ENCODE peak calls at places on chromosomes 12 and 14, in seven cellular contexts. D, N, H, Y, L, K and T are unnamed samples.

GRCh38 chr12:21865846-21866245 is 75.4 kb downstream of the ABCC9 start:
- DNase-seq in H (no peak), Y (no peak), L (no peak), N (no peak), K (no peak), D (no peak), T (no peak)

GRCh38 chr12:92340441-92341332 is 195.0 kb upstream of the BTG1 start:
- DNase-seq in K (no peak), Y (no peak), L (no peak), D (no peak), N (no peak), H (no peak), T (no peak)

GRCh38 chr14:94356379-94357056 is 31.9 kb downstream of the SERPINA1 start:
- DNase-seq in Y (no peak), K (no peak), L (no peak), N (no peak), H (no peak), D (no peak), T (no peak)

GRCh38 chr14:90649096-90649495 is 167.1 kb downstream of the TTC7B start:
- DNase-seq in Y (no peak), L (no peak), K (no peak), D (no peak), H (no peak), N (no peak), T (no peak)

GRCh38 chr14:47863441-47863840 is 188.0 kb upstream of the MDGA2 start:
- DNase-seq in L (no peak), Y (no peak), D (no peak), K (no peak), N (no peak), H (no peak), T (no peak)

GRCh38 chr12:14982986-14983385 is 10.1 kb downstream of the PDE6H start:
- DNase-seq in K (no peak), Y (no peak), L (no peak), N (no peak), D (no peak), H (no peak), T (no peak)

GRCh38 chr14:91135039-91135438 is 21.2 kb downstream of the DGLUCY start:
- DNase-seq in K (no peak), H (no peak), D (no peak), Y (no peak), N (no peak), L (no peak), T (no peak)

GRCh38 chr12:27316947-27317346 is 15.7 kb upstream of the BMAL2 start:
- DNase-seq in D (no peak), Y (no peak), N (no peak), H (no peak), K (no peak), L (no peak), T (no peak)

GRCh38 chr12:119363037-119363436 is 28.5 kb downstream of the CCDC60 start:
- DNase-seq in H (no peak), K (no peak), N (no peak), L (no peak), Y (no peak), D (no peak), T (no peak)

GRCh38 chr12:24679135-24679534 is 269.8 kb downstream of the BCAT1 start:
- DNase-seq in Y (no peak), K (no peak), L (no peak), N (no peak), H (no peak), D (no peak), T (no peak)

GRCh38 chr14:50906326-50906725 is 34.5 kb downstream of the ABHD12B start:
- DNase-seq in H (no peak), L (no peak), Y (no peak), D (no peak), N (no peak), K (no peak), T (no peak)

GRCh38 chr12:33357181-33357580 is 82.4 kb downstream of the SYT10 start:
- DNase-seq in D (no peak), L (no peak), N (no peak), Y (no peak), H (no peak), K (no peak), T (no peak)

GRCh38 chr14:91164676-91165075 is 50.8 kb downstream of the DGLUCY start:
- DNase-seq in N (no peak), K (no peak), D (no peak), H (no peak), Y (no peak), L (no peak), T (no peak)

GRCh38 chr12:71157601-71158233 is at the start of gene TSPAN8:
- DNase-seq in N (no peak), Y (no peak), H (no peak), D (no peak), K (no peak), L (no peak), T (no peak)

GRCh38 chr12:106141452-106141851 is 2.7 kb upstream of the NUAK1 start:
- DNase-seq in H (no peak), L (no peak), K (no peak), D (no peak), Y (no peak), N (no peak), T (no peak)

GRCh38 chr12:82524636-82525035 is 162.1 kb upstream of the TMTC2 start:
- DNase-seq in H (no peak), L (no peak), N (no peak), K (no peak), Y (no peak), D (no peak), T (no peak)

GRCh38 chr12:122067966-122068365 is 10.6 kb upstream of the MLXIP start:
- DNase-seq in Y (no peak), K (peak), N (no peak), H (no peak), L (no peak), D (no peak), T (peak)

GRCh38 chr12:71662861-71663560 is 637 bp downstream of the ZFC3H1 start:
- DNase-seq in N (peak), Y (peak), D (peak), H (peak), K (peak), L (peak), T (peak)

GRCh38 chr14:101495827-101496778 is 65.2 kb upstream of the DIO3 start:
- DNase-seq in K (no peak), D (no peak), Y (peak), H (no peak), L (no peak), N (no peak), T (no peak)

GRCh38 chr14:79581912-79582576 is 629.3 kb downstream of the DIO2 start:
- DNase-seq in H (no peak), D (no peak), N (no peak), Y (no peak), K (no peak), L (no peak), T (no peak)

GRCh38 chr12:124238886-124239285 is 56.0 kb upstream of the RFLNA start:
- DNase-seq in D (no peak), L (no peak), H (no peak), N (no peak), K (no peak), Y (peak), T (no peak)